ENCODE peak calls at places on chromosomes 11 and 22, in seven cellular contexts. Y is choroid plexus epithelial cell, I is transverse colon, L is adipocyte, V is ascending aorta, T is suprapubic skin, Z is A549. D is an unnamed sample.

GRCh38 chr11:102172127-102172848 is 62.0 kb downstream of the YAP1 start:
- DNase-seq in I (no peak), V (peak; percentile 82), L (peak; percentile 72), Z (no peak), T (no peak), Y (peak; percentile 71), D (no peak)

GRCh38 chr22:25941365-25941960 is 199.5 kb downstream of the MYO18B start:
- DNase-seq in Y (no peak), Z (no peak), V (no peak), T (no peak), L (no peak), I (no peak), D (no peak)

GRCh38 chr22:44279059-44279340 is 33.8 kb downstream of the SHISAL1 start:
- DNase-seq in Z (no peak), Y (no peak), L (no peak), V (no peak), I (no peak), T (no peak), D (no peak)

GRCh38 chr11:74397531-74398243 is 546 bp downstream of the PGM2L1 start:
- DNase-seq in I (peak; percentile 62), Z (peak; percentile 72), Y (peak; percentile 43), L (peak; percentile 53), V (peak; percentile 69), T (no peak), D (no peak)

GRCh38 chr22:20087319-20088262 is 7.5 kb downstream of the DGCR8 start:
- DNase-seq in L (no peak), I (no peak), Y (no peak), T (no peak), Z (no peak), V (no peak), D (no peak)

GRCh38 chr11:26286472-26287066 is 45.4 kb upstream of the ANO3 start:
- DNase-seq in Y (peak; percentile 64), Z (peak; percentile 27), T (no peak), I (no peak), V (no peak), L (peak; percentile 53), D (no peak)

GRCh38 chr11:34512810-34513673 is 552 bp downstream of the ELF5 start:
- DNase-seq in I (peak; percentile 61), T (no peak), Z (peak; percentile 74), L (peak; percentile 63), Y (peak; percentile 75), V (no peak), D (no peak)

GRCh38 chr11:6320411-6321207 is at the start of gene CAVIN3:
- DNase-seq in Y (peak; percentile 89), T (peak; percentile 92), V (peak; percentile 92), I (peak; percentile 59), L (peak; percentile 92), Z (peak; percentile 51), D (no peak)

GRCh38 chr11:62846177-62846576 is 6.8 kb upstream of the WDR74 start:
- DNase-seq in Z (no peak), Y (no peak), T (no peak), L (no peak), V (no peak), I (no peak), D (no peak)

GRCh38 chr11:75771646-75772410 is 3.2 kb downstream of the DGAT2 start:
- DNase-seq in I (peak; percentile 14), Y (peak; percentile 79), V (peak; percentile 75), L (peak; percentile 42), T (no peak), Z (peak; percentile 12), D (no peak)

GRCh38 chr11:64829536-64830251 is 14.8 kb downstream of the CDC42BPG start:
- DNase-seq in V (no peak), T (no peak), L (no peak), Y (no peak), Z (no peak), I (no peak), D (no peak)

GRCh38 chr11:70666336-70666735 is 268.0 kb downstream of the CTTN start:
- DNase-seq in I (no peak), T (no peak), L (no peak), Y (no peak), Z (no peak), V (no peak), D (no peak)

GRCh38 chr11:87035976-87036583 is 1.7 kb upstream of the TMEM135 start:
- DNase-seq in V (no peak), Y (no peak), Z (no peak), T (no peak), I (no peak), L (no peak), D (no peak)

GRCh38 chr22:23398701-23399366 is 181.3 kb downstream of the IGLL1 start:
- DNase-seq in Z (no peak), I (no peak), Y (no peak), L (no peak), T (peak; percentile 55), V (no peak), D (no peak)

GRCh38 chr11:47358731-47359051 is 6.2 kb upstream of the MYBPC3 start:
- DNase-seq in V (no peak), I (no peak), Z (no peak), L (no peak), Y (no peak), T (no peak), D (no peak)

DNA sequence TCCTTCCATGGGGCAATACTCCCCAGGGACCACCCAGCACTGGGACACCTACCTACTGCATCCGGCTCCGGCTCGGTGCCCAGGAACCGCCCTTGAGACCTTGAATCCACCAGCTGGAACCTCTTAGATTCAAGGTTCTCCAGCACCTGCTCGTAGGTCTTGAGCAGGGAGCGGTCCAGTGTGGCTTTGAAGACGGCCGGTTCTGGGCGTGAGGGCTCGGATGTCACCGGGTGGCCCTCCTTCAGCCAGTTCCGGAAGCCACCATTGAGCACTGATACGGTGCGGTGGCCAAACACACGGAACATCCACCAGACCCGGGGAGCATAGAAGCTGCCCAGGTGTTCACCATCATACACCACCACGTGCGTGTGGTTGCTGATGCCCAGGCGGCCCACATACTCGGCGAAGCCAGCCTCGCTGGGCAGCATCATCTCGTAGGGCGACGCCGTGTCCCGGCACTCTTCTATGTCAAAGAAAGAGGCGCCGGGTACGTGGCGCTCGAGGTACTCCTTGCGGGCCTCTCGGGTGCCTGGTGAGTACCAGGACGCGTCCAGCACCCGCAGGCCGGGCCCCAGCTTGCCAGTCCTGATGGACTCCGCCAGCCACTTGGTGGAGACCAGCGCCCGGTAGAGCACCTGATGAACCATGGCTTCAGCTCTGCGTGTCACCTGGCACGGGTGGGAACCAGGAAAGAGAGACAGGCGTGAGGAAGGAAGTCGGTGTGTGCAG is 997 bp downstream of the TST start:
- DNase-seq in T (no peak), L (no peak), Y (no peak), Z (no peak), I (no peak), V (no peak), D (no peak)
- H3K4me3 ChIP-seq in T (peak overlapping the region; percentile 89), L (peak overlapping the region; percentile 94), Y (peak overlapping the region; percentile 85), Z (peak overlapping the region; percentile 98), I (peak overlapping the region; percentile 96), V (peak overlapping the region; percentile 88), D (peak overlapping the region; percentile 67)

DNA sequence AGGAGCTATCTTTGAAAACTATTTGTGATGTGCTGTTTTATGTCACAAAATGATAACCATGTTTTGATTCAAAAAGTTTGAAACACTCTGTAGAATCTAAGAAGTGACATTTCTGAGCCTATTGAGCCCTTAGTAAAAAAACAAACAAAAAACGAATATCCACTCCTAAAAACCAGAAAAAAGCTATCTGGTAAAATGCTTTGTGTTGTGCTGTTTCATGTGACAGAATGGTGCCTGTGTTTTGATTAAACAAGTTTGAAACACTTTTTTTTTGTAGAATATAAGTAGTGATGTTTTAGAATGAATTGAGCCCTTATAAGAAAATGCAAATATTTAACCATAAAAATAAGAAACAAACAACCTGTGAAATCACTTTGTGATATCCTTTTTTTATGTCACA is 105.2 kb upstream of the VPREB1 start:
- DNase-seq in I (no peak), T (no peak), Y (no peak), Z (no peak), L (no peak), V (no peak), D (no peak)
- H3K4me3 ChIP-seq in I (no peak overlapping the region), T (no peak overlapping the region), Y (no peak overlapping the region), Z (no peak overlapping the region), L (no peak overlapping the region), V (no peak overlapping the region), D (no peak overlapping the region)

GRCh38 chr22:46064966-46065666 is 85.2 kb upstream of the PPARA start:
- DNase-seq in L (no peak), Y (no peak), V (peak; percentile 58), I (peak; percentile 12), T (peak; percentile 24), Z (no peak), D (no peak)

GRCh38 chr22:46064236-46064965 is 85.9 kb upstream of the PPARA start:
- DNase-seq in T (peak; percentile 79), Y (no peak), L (no peak), V (peak; percentile 66), Z (no peak), I (peak; percentile 6), D (no peak)

GRCh38 chr22:46062971-46063631 is 86.1 kb upstream of the WNT7B start:
- DNase-seq in Z (no peak), Y (no peak), I (peak; percentile 7), V (peak; percentile 56), T (peak; percentile 64), L (no peak), D (no peak)

GRCh38 chr22:46062232-46062615 is 85.3 kb upstream of the WNT7B start:
- DNase-seq in I (peak; percentile 4), Z (no peak), Y (no peak), V (no peak), T (no peak), L (no peak), D (no peak)

DNA sequence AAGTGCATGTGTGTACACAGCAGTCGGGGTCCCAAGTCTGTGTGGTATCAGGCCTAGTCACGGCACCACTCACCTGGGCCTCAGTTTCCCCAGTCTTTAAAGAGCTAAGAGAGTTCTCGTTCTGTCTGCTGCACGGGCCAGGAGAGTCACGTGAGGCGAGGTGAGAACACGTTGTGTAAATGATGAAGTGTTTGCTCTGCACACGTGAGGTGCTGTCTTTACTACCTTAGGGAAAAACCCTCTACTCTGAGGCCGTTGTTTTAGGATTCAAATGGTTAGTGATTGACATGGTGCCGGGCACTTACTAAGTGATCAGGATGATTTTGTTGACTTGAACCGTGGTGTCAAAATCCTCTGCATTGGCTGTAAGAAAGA is 86.5 kb upstream of the PPARA start:
- DNase-seq in I (peak; percentile 21), Z (no peak), L (no peak), Y (no peak), V (peak; percentile 60), T (peak; percentile 74), D (no peak)
- H3K4me3 ChIP-seq in I (no peak overlapping the region), Z (no peak overlapping the region), L (peak overlapping the region; percentile 85), Y (no peak overlapping the region), V (peak overlapping the region; percentile 95), T (peak overlapping the region; percentile 79), D (no peak overlapping the region)

GRCh38 chr11:1891831-1892115 is at the start of gene PRR33:
- DNase-seq in Y (no peak), L (no peak), I (no peak), Z (no peak), T (no peak), V (no peak), D (no peak)

GRCh38 chr11:1889527-1889930 is 2.2 kb downstream of the PRR33 start:
- DNase-seq in L (no peak), Y (no peak), V (no peak), T (no peak), I (no peak), Z (no peak), D (no peak)

GRCh38 chr11:1890856-1891830 is 552 bp downstream of the PRR33 start:
- DNase-seq in V (no peak), L (no peak), I (no peak), Z (no peak), T (no peak), Y (no peak), D (no peak)

GRCh38 chr11:1888811-1889526 is 2.7 kb downstream of the PRR33 start:
- DNase-seq in T (no peak), I (peak; percentile 39), Y (no peak), Z (no peak), V (no peak), L (no peak), D (no peak)

GRCh38 chr11:1889941-1890855 is 1.5 kb downstream of the PRR33 start:
- DNase-seq in Y (no peak), V (no peak), T (no peak), Z (no peak), I (no peak), L (no peak), D (no peak)
- H3K4me3 ChIP-seq in Y (no peak overlapping the region), V (no peak overlapping the region), T (no peak overlapping the region), Z (no peak overlapping the region), I (no peak overlapping the region), L (no peak overlapping the region), D (no peak overlapping the region)